ENCODE peak calls at places on chromosomes 5 and 9, in five cellular contexts. One of them, this sample, is unnamed.

GRCh38 chr9:22215492-22215891 is 206.4 kb upstream of the CDKN2B start:
- DNase-seq in sigmoid colon: no peak
- DNase-seq in vagina: no peak
- DNase-seq in GM23248: no peak
- DNase-seq in NT2/D1: no peak
- DNase-seq in this sample: no peak

GRCh38 chr5:141799507-141800167 is 78.6 kb downstream of the PCDH1 start:
- DNase-seq in NT2/D1: no peak
- DNase-seq in GM23248: no peak
- DNase-seq in vagina: no peak
- DNase-seq in sigmoid colon: no peak
- DNase-seq in this sample: no peak

GRCh38 chr5:72178910-72179815 is 71.9 kb downstream of the MAP1B start:
- DNase-seq in GM23248: peak; percentile 97
- DNase-seq in vagina: no peak
- DNase-seq in NT2/D1: peak; percentile 16
- DNase-seq in sigmoid colon: peak; percentile 86
- DNase-seq in this sample: no peak

GRCh38 chr5:334903-335739 is 13.6 kb downstream of the AHRR start:
- DNase-seq in NT2/D1: no peak
- DNase-seq in sigmoid colon: peak; percentile 61
- DNase-seq in vagina: no peak
- DNase-seq in GM23248: no peak
- DNase-seq in this sample: no peak

GRCh38 chr9:81363916-81364480 is 325.3 kb downstream of the TLE1 start:
- DNase-seq in vagina: no peak
- DNase-seq in GM23248: no peak
- DNase-seq in sigmoid colon: no peak
- DNase-seq in NT2/D1: no peak
- DNase-seq in this sample: no peak

GRCh38 chr9:107836300-107836699 is 346.7 kb upstream of the KLF4 start:
- DNase-seq in NT2/D1: no peak
- DNase-seq in GM23248: no peak
- DNase-seq in sigmoid colon: no peak
- DNase-seq in vagina: no peak
- DNase-seq in this sample: no peak

GRCh38 chr9:87307810-87308209 is 189.9 kb upstream of the DAPK1 start:
- DNase-seq in sigmoid colon: no peak
- DNase-seq in GM23248: peak; percentile 27
- DNase-seq in NT2/D1: no peak
- DNase-seq in vagina: no peak
- DNase-seq in this sample: no peak

GRCh38 chr5:174436805-174437204 is 287.6 kb upstream of the MSX2 start:
- DNase-seq in GM23248: no peak
- DNase-seq in NT2/D1: no peak
- DNase-seq in sigmoid colon: no peak
- DNase-seq in vagina: peak; percentile 77
- DNase-seq in this sample: no peak

GRCh38 chr9:111514967-111515366 is 10.0 kb upstream of the ZNF483 start:
- DNase-seq in vagina: no peak
- DNase-seq in NT2/D1: no peak
- DNase-seq in sigmoid colon: no peak
- DNase-seq in GM23248: no peak
- DNase-seq in this sample: no peak

GRCh38 chr9:136604823-136605525 is 57.7 kb upstream of the EGFL7 start:
- DNase-seq in NT2/D1: no peak
- DNase-seq in sigmoid colon: no peak
- DNase-seq in GM23248: no peak
- DNase-seq in vagina: no peak
- DNase-seq in this sample: no peak

GRCh38 chr5:150291388-150292385 is 2.1 kb upstream of the CAMK2A start:
- DNase-seq in GM23248: no peak
- DNase-seq in NT2/D1: no peak
- DNase-seq in sigmoid colon: peak; percentile 47
- DNase-seq in vagina: no peak
- DNase-seq in this sample: no peak

GRCh38 chr9:25876248-25876647 is 198.0 kb upstream of the TUSC1 start:
- DNase-seq in NT2/D1: no peak
- DNase-seq in sigmoid colon: no peak
- DNase-seq in GM23248: no peak
- DNase-seq in vagina: no peak
- DNase-seq in this sample: no peak

GRCh38 chr9:114681594-114682332 is at the start of gene TEX48:
- DNase-seq in sigmoid colon: peak; percentile 71
- DNase-seq in vagina: no peak
- DNase-seq in GM23248: peak; percentile 87
- DNase-seq in NT2/D1: peak; percentile 81
- DNase-seq in this sample: peak; percentile 71

GRCh38 chr5:1831677-1832313 is 30.6 kb downstream of the NDUFS6 start:
- DNase-seq in GM23248: peak; percentile 26
- DNase-seq in NT2/D1: no peak
- DNase-seq in vagina: no peak
- DNase-seq in sigmoid colon: no peak
- DNase-seq in this sample: no peak

GRCh38 chr9:80994892-80995291 is 694.5 kb downstream of the TLE1 start:
- DNase-seq in vagina: no peak
- DNase-seq in sigmoid colon: no peak
- DNase-seq in NT2/D1: no peak
- DNase-seq in GM23248: peak; percentile 7
- DNase-seq in this sample: no peak

GRCh38 chr5:155530046-155530445 is 516.5 kb downstream of the KIF4B start:
- DNase-seq in sigmoid colon: no peak
- DNase-seq in GM23248: no peak
- DNase-seq in vagina: no peak
- DNase-seq in NT2/D1: no peak
- DNase-seq in this sample: no peak

GRCh38 chr9:92576175-92576574 is 40.4 kb upstream of the ECM2 start:
- DNase-seq in NT2/D1: no peak
- DNase-seq in vagina: no peak
- DNase-seq in GM23248: no peak
- DNase-seq in sigmoid colon: no peak
- DNase-seq in this sample: no peak

GRCh38 chr5:165108809-165109208 is 1603.4 kb downstream of the MAT2B start:
- DNase-seq in sigmoid colon: no peak
- DNase-seq in vagina: no peak
- DNase-seq in NT2/D1: no peak
- DNase-seq in GM23248: no peak
- DNase-seq in this sample: no peak

GRCh38 chr5:125209650-125210049 is 463.2 kb upstream of the ZNF608 start:
- DNase-seq in sigmoid colon: no peak
- DNase-seq in GM23248: peak; percentile 14
- DNase-seq in vagina: no peak
- DNase-seq in NT2/D1: no peak
- DNase-seq in this sample: no peak

GRCh38 chr5:101679816-101680215 is 616.3 kb downstream of the SLCO4C1 start:
- DNase-seq in vagina: no peak
- DNase-seq in sigmoid colon: no peak
- DNase-seq in NT2/D1: no peak
- DNase-seq in GM23248: peak; percentile 69
- DNase-seq in this sample: no peak

GRCh38 chr9:81256368-81256767 is 433.0 kb downstream of the TLE1 start:
- DNase-seq in GM23248: no peak
- DNase-seq in NT2/D1: no peak
- DNase-seq in vagina: no peak
- DNase-seq in sigmoid colon: no peak
- DNase-seq in this sample: no peak

GRCh38 chr9:36881316-36882116 is 152.6 kb downstream of the PAX5 start:
- DNase-seq in vagina: no peak
- DNase-seq in sigmoid colon: peak; percentile 48
- DNase-seq in NT2/D1: no peak
- DNase-seq in GM23248: no peak
- DNase-seq in this sample: no peak

GRCh38 chr9:135729480-135729879 is 27.5 kb downstream of the KCNT1 start:
- DNase-seq in NT2/D1: no peak
- DNase-seq in vagina: no peak
- DNase-seq in sigmoid colon: no peak
- DNase-seq in GM23248: no peak
- DNase-seq in this sample: no peak

GRCh38 chr5:83777856-83778255 is 57.2 kb upstream of the HAPLN1 start:
- DNase-seq in NT2/D1: no peak
- DNase-seq in sigmoid colon: no peak
- DNase-seq in vagina: no peak
- DNase-seq in GM23248: peak; percentile 48
- DNase-seq in this sample: no peak

GRCh38 chr5:82405166-82405565 is 127.0 kb upstream of the RPS23 start:
- DNase-seq in GM23248: peak; percentile 88
- DNase-seq in sigmoid colon: no peak
- DNase-seq in NT2/D1: no peak
- DNase-seq in vagina: no peak
- DNase-seq in this sample: no peak

GRCh38 chr9:93114169-93114983 is 18.4 kb downstream of the CARD19 start:
- DNase-seq in NT2/D1: no peak
- DNase-seq in sigmoid colon: peak; percentile 66
- DNase-seq in GM23248: no peak
- DNase-seq in vagina: no peak
- DNase-seq in this sample: no peak

GRCh38 chr5:52748590-52748989 is 39.1 kb upstream of the ITGA1 start:
- DNase-seq in GM23248: no peak
- DNase-seq in NT2/D1: no peak
- DNase-seq in vagina: no peak
- DNase-seq in sigmoid colon: no peak
- DNase-seq in this sample: no peak

GRCh38 chr9:21305213-21305612 is at the start of gene IFNA5:
- DNase-seq in sigmoid colon: no peak
- DNase-seq in GM23248: no peak
- DNase-seq in vagina: no peak
- DNase-seq in NT2/D1: no peak
- DNase-seq in this sample: no peak

GRCh38 chr5:154038604-154039457 is at the start of the genes FAM114A2 and MFAP3:
- DNase-seq in vagina: no peak
- DNase-seq in NT2/D1: peak; percentile 67
- DNase-seq in GM23248: peak; percentile 96
- DNase-seq in sigmoid colon: peak; percentile 93
- DNase-seq in this sample: peak; percentile 66

DNA sequence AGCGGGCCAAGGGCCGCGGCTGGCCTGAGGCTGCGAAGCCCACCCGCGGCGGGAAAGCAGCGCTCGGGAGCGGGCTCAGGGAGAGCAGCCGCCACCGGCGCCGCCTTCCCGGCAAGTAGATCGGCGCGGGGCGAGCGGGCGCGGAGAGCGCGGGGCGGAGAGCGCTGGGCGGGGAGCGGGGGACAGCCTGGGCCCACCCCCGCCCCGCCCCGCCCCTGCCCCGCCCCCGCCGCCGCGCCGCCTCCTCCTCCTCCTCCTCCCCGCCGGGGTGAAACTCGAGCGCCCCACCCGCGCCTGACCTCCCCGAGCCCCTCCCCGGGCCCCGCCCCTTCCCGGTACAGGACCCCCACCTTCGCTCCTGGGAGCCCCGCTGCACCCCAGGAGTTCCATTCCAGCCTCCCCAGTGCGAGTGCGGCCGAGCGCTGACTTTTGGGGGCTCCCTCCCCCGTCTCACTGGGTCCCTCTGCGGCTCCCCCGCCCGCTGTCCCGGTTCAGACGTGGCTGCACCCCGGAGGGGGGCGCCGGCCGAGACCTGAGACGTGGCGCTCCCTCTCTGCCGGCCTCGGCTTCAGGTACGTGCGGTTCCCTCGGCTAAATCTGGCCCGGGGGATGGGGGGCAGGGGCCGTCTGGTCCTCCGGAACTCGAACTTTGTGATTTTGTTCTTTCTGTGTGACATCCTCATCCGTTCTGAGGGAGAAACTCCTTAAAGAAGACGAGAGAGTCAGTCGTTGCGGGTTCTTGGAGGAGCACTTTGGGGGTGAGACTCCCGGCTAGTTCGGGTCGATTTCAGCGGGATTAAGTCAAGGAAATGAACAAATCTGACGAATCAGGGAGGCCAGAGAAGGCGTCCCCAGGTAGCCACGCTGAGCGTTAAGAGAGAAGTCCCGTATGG is at the start of gene SEMA5A:
- DNase-seq in sigmoid colon: peak; percentile 87
- DNase-seq in vagina: no peak
- DNase-seq in NT2/D1: no peak
- DNase-seq in GM23248: peak; percentile 86
- DNase-seq in this sample: peak; percentile 13
- H3K4me3 ChIP-seq in sigmoid colon: peak within 1 kb of the TSS; percentile 84
- H3K4me3 ChIP-seq in vagina: peak within 1 kb of the TSS; percentile 77
- H3K4me3 ChIP-seq in NT2/D1: peak within 1 kb of the TSS; percentile 75
- H3K4me3 ChIP-seq in GM23248: peak within 1 kb of the TSS; percentile 84
- H3K4me3 ChIP-seq in this sample: peak within 1 kb of the TSS; percentile 87

GRCh38 chr9:131252120-131252519 is 24.2 kb downstream of the FAM78A start:
- DNase-seq in NT2/D1: no peak
- DNase-seq in sigmoid colon: no peak
- DNase-seq in GM23248: no peak
- DNase-seq in vagina: no peak
- DNase-seq in this sample: no peak
- H3K4me1 ChIP-seq in NT2/D1: peaks cover 9% of the 10 kb centered on the region
- H3K4me1 ChIP-seq in sigmoid colon: no peaks in the 10 kb centered on the region
- H3K4me1 ChIP-seq in GM23248: peaks cover 10% of the 10 kb centered on the region
- H3K4me1 ChIP-seq in vagina: peaks cover 11% of the 10 kb centered on the region
- H3K4me1 ChIP-seq in this sample: no peaks in the 10 kb centered on the region

GRCh38 chr5:172617817-172618216 is 23.2 kb upstream of the NEURL1B start:
- DNase-seq in vagina: no peak
- DNase-seq in NT2/D1: no peak
- DNase-seq in GM23248: no peak
- DNase-seq in sigmoid colon: peak; percentile 61
- DNase-seq in this sample: no peak
- H3K27me3 ChIP-seq in vagina: no peaks in the 10 kb centered on the region
- H3K27me3 ChIP-seq in NT2/D1: no peaks in the 10 kb centered on the region
- H3K27me3 ChIP-seq in GM23248: peaks cover 19% of the 10 kb centered on the region
- H3K27me3 ChIP-seq in sigmoid colon: no peaks in the 10 kb centered on the region
- H3K27me3 ChIP-seq in this sample: no peaks in the 10 kb centered on the region

GRCh38 chr9:91164724-91165520 is 196.8 kb downstream of the AUH start:
- DNase-seq in GM23248: peak; percentile 97
- DNase-seq in NT2/D1: no peak
- DNase-seq in vagina: peak; percentile 86
- DNase-seq in sigmoid colon: peak; percentile 80
- DNase-seq in this sample: no peak
- H3K4me3 ChIP-seq in GM23248: no peak overlapping the region
- H3K4me3 ChIP-seq in NT2/D1: no peak overlapping the region
- H3K4me3 ChIP-seq in vagina: no peak overlapping the region
- H3K4me3 ChIP-seq in sigmoid colon: no peak overlapping the region
- H3K4me3 ChIP-seq in this sample: no peak overlapping the region